ENCODE peak calls at places on chromosomes 5 and 9, in seven cellular contexts. Z, O, V, M, I, S and W are unnamed samples.

GRCh38 chr5:170353011-170353890 is 35.9 kb downstream of the KCNMB1 start:
- DNase-seq in S (peak), M (no peak), I (peak), O (no peak), Z (no peak), V (no peak), W (peak)

GRCh38 chr9:24095246-24095645 is 269.2 kb upstream of the ELAVL2 start:
- DNase-seq in S (no peak), I (no peak), V (no peak), M (no peak), O (no peak), Z (no peak), W (no peak)

GRCh38 chr9:125547383-125547782 is 159.6 kb downstream of the MAPKAP1 start:
- DNase-seq in Z (no peak), S (no peak), V (no peak), I (no peak), O (no peak), M (no peak), W (no peak)

GRCh38 chr5:34538026-34538672 is 118.0 kb upstream of the RAI14 start:
- DNase-seq in I (no peak), S (no peak), M (no peak), V (peak), O (no peak), Z (no peak), W (peak)

GRCh38 chr9:94952553-94953373 is 226.3 kb downstream of the AOPEP start:
- DNase-seq in S (no peak), Z (peak), I (no peak), M (no peak), V (no peak), O (no peak), W (peak)

GRCh38 chr5:5699062-5699461 is 276.6 kb downstream of the ICE1 start:
- DNase-seq in O (no peak), V (no peak), I (no peak), M (no peak), S (no peak), Z (no peak), W (peak)

GRCh38 chr5:8633706-8634105 is 764.8 kb downstream of the MTRR start:
- DNase-seq in M (no peak), O (no peak), S (no peak), V (peak), Z (no peak), I (no peak), W (no peak)

GRCh38 chr5:73519531-73520283 is 21.5 kb downstream of the BTF3 start:
- DNase-seq in Z (peak), M (no peak), V (peak), O (peak), I (no peak), S (peak), W (peak)

GRCh38 chr5:142888469-142889085 is 118.4 kb downstream of the ARHGAP26 start:
- DNase-seq in I (no peak), V (peak), M (no peak), Z (no peak), O (peak), S (peak), W (peak)

GRCh38 chr5:112957970-112958773 is 18.4 kb upstream of the DCP2 start:
- DNase-seq in I (peak), M (peak), O (no peak), V (peak), S (no peak), Z (no peak), W (no peak)

GRCh38 chr5:11595045-11595444 is 309.2 kb downstream of the CTNND2 start:
- DNase-seq in M (no peak), Z (no peak), V (no peak), S (no peak), O (no peak), I (no peak), W (no peak)

GRCh38 chr9:137128158-137129088 is 10.5 kb upstream of the GRIN1 start:
- DNase-seq in M (peak), I (no peak), V (no peak), S (no peak), Z (no peak), O (no peak), W (peak)

GRCh38 chr5:112533315-112533867 is 114.3 kb upstream of the EPB41L4A start:
- DNase-seq in O (no peak), M (no peak), I (no peak), Z (no peak), V (no peak), S (no peak), W (peak)

GRCh38 chr9:91536211-91536691 is 112.6 kb upstream of the NFIL3 start:
- DNase-seq in M (no peak), Z (no peak), S (peak), O (no peak), V (peak), I (no peak), W (peak)

GRCh38 chr5:154945695-154946301 is 4.9 kb downstream of the MRPL22 start:
- DNase-seq in I (no peak), S (no peak), O (no peak), V (peak), M (no peak), Z (no peak), W (no peak)

GRCh38 chr5:73497537-73498056 is 645 bp upstream of the BTF3 start:
- DNase-seq in S (no peak), Z (no peak), M (no peak), I (no peak), O (no peak), V (no peak), W (no peak)

GRCh38 chr9:114281421-114282103 is 41.3 kb upstream of the ORM1 start:
- DNase-seq in Z (no peak), O (no peak), M (peak), I (peak), V (no peak), S (peak), W (peak)

GRCh38 chr9:112624711-112625707 is 92.9 kb downstream of the INIP start:
- DNase-seq in I (no peak), M (no peak), O (no peak), Z (no peak), V (no peak), S (no peak), W (no peak)

GRCh38 chr5:33379757-33380156 is 61.0 kb upstream of the TARS1 start:
- DNase-seq in O (no peak), M (no peak), I (no peak), Z (no peak), V (peak), S (peak), W (peak)

GRCh38 chr5:81856948-81857928 is 106.3 kb upstream of the SSBP2 start:
- DNase-seq in Z (no peak), S (peak), V (peak), M (peak), I (peak), O (no peak), W (peak)